ENCODE peak calls at places on chromosomes 11 and 22, in eight cellular contexts. Y, M, Z, C, G, X, V and W are unnamed samples.

GRCh38 chr22:34702279-34702678 is 363.7 kb upstream of the ISX start:
- DNase-seq in C (no peak), Z (no peak), X (no peak), Y (no peak), M (no peak), V (no peak), G (no peak), W (no peak)

GRCh38 chr11:19820100-19820499 is 107.5 kb downstream of the NAV2 start:
- DNase-seq in Y (no peak), Z (peak), M (no peak), G (no peak), V (no peak), C (no peak), X (no peak), W (peak)

GRCh38 chr11:115693002-115693401 is 188.8 kb upstream of the CADM1 start:
- DNase-seq in V (peak), Y (no peak), X (no peak), Z (no peak), G (no peak), C (no peak), M (no peak), W (no peak)

GRCh38 chr22:31075961-31076360 is 5.2 kb upstream of the SMTN start:
- DNase-seq in X (peak), V (no peak), Y (no peak), M (no peak), Z (peak), G (no peak), C (peak), W (peak)

GRCh38 chr11:60862171-60862570 is 5.2 kb upstream of the ZP1 start:
- DNase-seq in Z (no peak), X (no peak), Y (no peak), G (no peak), V (no peak), M (peak), C (no peak), W (no peak)

GRCh38 chr11:36478700-36479329 is 31.3 kb downstream of the TRAF6 start:
- DNase-seq in X (no peak), C (no peak), V (no peak), Y (no peak), Z (peak), G (peak), M (no peak), W (peak)

GRCh38 chr22:17436981-17437410 is 67.7 kb downstream of the CECR2 start:
- DNase-seq in V (no peak), Z (no peak), X (no peak), C (no peak), Y (no peak), G (no peak), M (no peak), W (no peak)

GRCh38 chr11:75248924-75249256 is 8.3 kb downstream of the TPBGL start:
- DNase-seq in G (no peak), V (no peak), Y (no peak), C (no peak), X (no peak), Z (no peak), M (no peak), W (no peak)

GRCh38 chr22:19918332-19919106 is 23.1 kb upstream of the COMT start:
- DNase-seq in X (no peak), G (no peak), C (no peak), Y (no peak), V (no peak), Z (no peak), M (no peak), W (no peak)

GRCh38 chr11:3153291-3153861 is 11.7 kb downstream of the OSBPL5 start:
- DNase-seq in X (peak), Y (no peak), G (no peak), C (peak), V (no peak), M (no peak), Z (peak), W (peak)

GRCh38 chr11:85665756-85666155 is 827 bp upstream of the CREBZF start:
- DNase-seq in Y (no peak), C (no peak), X (no peak), Z (no peak), V (no peak), G (no peak), M (no peak), W (no peak)

GRCh38 chr11:62398011-62398994 is 20.5 kb upstream of the SCGB1A1 start:
- DNase-seq in V (peak), Z (peak), C (peak), G (no peak), Y (no peak), X (peak), M (no peak), W (peak)

GRCh38 chr22:37746366-37747089 is 49.7 kb downstream of the TRIOBP start:
- DNase-seq in M (no peak), G (no peak), Z (no peak), C (no peak), V (no peak), X (peak), Y (no peak), W (no peak)

GRCh38 chr11:27443746-27444465 is 28.7 kb downstream of the LGR4 start:
- DNase-seq in G (no peak), M (no peak), Y (no peak), C (no peak), V (no peak), X (no peak), Z (no peak), W (no peak)

GRCh38 chr11:64568041-64568571 is 22.9 kb upstream of the SLC22A12 start:
- DNase-seq in Z (no peak), V (peak), M (peak), C (no peak), Y (no peak), G (no peak), X (no peak), W (no peak)

GRCh38 chr11:69636512-69636866 is 4.5 kb upstream of the CCND1 start:
- DNase-seq in G (peak), X (peak), Z (peak), Y (no peak), M (peak), C (peak), V (peak), W (peak)
- H3K4me3 ChIP-seq in G (peak), X (peak), Z (peak), Y (peak), M (no peak), C (peak), V (peak), W (peak)

GRCh38 chr11:31160504-31161422 is 208.8 kb downstream of the DCDC1 start:
- DNase-seq in Y (no peak), C (no peak), V (no peak), Z (no peak), G (peak), M (no peak), X (no peak), W (peak)
- TF ChIP-seq CTCF in Y (no peak), C (peak), V (peak), Z (no peak), G (peak), M (peak), X (peak), W (peak)

GRCh38 chr11:8330416-8330815 is 66.7 kb upstream of the LMO1 start:
- DNase-seq in C (no peak), M (no peak), G (no peak), Z (no peak), Y (no peak), X (no peak), V (no peak), W (no peak)
- H3K4me3 ChIP-seq in C (no peak), M (no peak), G (no peak), Z (no peak), Y (no peak), X (no peak), V (no peak), W (no peak)

GRCh38 chr22:32775957-32776356 is 25.5 kb upstream of the TIMP3 start:
- DNase-seq in C (no peak), Y (no peak), M (no peak), G (no peak), Z (no peak), V (peak), X (no peak), W (no peak)
- TF ChIP-seq CTCF in C (peak), Y (no peak), M (peak), G (peak), Z (peak), V (peak), X (peak), W (peak)

DNA sequence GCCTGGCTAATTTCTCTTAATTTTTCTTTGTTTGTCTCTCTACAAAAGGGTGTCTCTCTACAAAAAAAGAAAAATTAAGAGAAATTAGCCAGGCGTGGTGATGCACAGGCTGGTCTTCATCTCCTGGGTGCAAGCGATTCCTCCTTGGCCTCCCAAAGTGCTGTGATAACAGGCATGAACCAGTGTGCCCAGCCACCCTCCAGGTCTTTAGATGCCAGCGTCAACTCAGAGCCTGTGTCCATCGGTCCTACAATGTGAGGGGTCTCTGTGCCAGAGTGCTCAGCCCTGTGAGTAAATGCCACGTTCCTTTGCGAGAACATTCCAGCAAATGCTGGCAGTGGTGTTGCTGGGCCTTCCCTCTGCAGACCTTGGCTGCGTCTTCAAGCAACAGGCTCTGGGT is 62.7 kb downstream of the IGF2 start:
- DNase-seq in C (no peak), Z (no peak), V (no peak), G (no peak), M (no peak), Y (no peak), X (no peak), W (no peak)
- H3K4me3 ChIP-seq in C (no peak), Z (no peak), V (no peak), G (no peak), M (no peak), Y (no peak), X (no peak), W (no peak)

DNA sequence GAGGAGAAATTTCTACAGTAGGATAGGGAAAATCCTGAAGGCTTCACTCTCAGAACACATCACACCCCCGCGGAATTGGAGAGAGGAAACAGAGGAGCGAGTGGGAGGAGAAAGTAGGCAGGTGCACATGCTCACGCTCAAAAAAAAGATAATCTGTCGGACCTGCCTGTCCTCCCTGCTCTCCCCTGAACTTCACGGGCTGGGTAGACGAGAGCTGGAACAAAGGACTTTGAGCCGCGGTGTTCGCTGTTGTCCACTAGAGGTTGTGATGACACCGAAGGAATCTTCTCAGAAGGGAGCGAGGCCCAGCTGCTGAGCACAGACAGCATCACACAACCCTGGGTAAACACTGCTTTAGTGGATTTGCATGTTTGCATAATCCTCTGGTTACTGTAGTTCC is 5.0 kb downstream of the SEZ6L start:
- DNase-seq in Z (no peak), G (no peak), V (peak), Y (no peak), M (no peak), X (no peak), C (no peak), W (no peak)
- TF ChIP-seq CTCF in Z (no peak), G (no peak), V (no peak), Y (no peak), M (no peak), X (no peak), C (no peak), W (no peak)

DNA sequence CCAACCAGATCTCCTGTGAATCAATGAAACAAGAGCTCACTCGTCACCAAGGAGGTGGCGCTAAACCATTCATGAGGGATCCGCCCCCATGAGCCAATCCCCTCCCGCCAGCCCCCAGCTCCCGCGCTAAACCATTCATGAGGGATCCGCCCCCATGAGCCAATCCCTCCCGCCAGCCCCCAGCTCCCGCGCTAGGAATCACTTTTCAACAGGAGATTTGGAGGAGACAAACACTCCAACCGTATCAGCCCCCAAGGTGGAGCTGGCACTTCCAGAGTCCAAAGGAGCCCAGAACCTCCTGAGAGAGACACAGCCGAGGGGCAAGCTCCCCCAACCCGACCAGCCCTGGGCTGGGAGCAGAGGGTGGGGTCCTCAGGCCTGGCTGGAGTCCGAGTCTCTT is 40.9 kb upstream of the PRR5 start:
- DNase-seq in Y (no peak), C (no peak), G (no peak), V (no peak), X (no peak), M (no peak), Z (no peak), W (no peak)
- H3K4me3 ChIP-seq in Y (no peak), C (no peak), G (no peak), V (no peak), X (no peak), M (no peak), Z (no peak), W (no peak)

DNA sequence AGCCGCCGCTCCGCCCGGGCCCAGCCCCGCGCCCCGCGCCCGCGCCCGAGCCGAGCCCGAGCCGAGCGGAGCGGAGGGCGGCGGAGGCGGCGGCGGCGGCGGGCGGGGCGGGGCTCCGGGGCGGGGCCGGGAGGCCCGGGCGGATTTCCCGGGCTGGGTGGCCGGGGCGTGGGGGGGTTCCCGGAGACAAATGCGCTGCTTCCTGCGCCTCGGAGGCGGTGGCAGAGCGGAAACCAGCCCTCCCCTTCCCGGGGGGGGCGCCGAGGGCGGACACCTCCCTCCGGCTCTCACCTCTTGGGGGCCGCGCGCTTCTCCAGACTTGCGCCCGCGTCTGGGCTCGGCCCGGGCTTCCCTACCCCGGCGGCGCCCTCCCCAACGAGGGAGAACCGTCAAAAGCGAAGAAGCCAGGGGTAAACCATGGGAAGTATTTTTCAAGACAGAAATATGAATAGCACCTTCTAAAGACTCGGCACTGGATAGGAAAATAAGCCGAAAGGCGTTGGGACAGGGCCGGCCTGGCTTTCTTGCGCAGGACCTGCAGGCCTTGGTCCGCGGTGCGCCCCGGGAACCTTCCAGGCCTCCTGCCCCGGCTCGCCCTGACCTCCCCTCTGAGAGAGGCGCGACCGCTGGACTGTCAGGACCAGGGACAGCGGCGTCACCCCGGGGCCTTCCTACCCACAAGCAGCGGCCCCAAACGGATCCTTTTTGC is at the start of gene MAPK11:
- DNase-seq in C (peak), X (peak), Y (no peak), M (no peak), V (peak), Z (peak), G (peak), W (peak)
- TF ChIP-seq CTCF in C (no peak), X (no peak), Y (no peak), M (no peak), V (no peak), Z (no peak), G (no peak), W (no peak)